ENCODE peak calls at places on chromosomes 3 and 15, in six cellular contexts. Y is GM12892, Q is HepG2, P is K562, F is GM12878, R is H1. D is an unnamed sample.

GRCh38 chr3:24145481-24145880 is 200.4 kb downstream of the NR1D2 start:
- DNase-seq in Y (no peak), Q (no peak), P (no peak), F (no peak), R (no peak), D (no peak)

GRCh38 chr3:57059416-57059815 is 1.0 kb upstream of the SPATA12 start:
- DNase-seq in Y (no peak), Q (no peak), P (peak; percentile 17), F (no peak), R (no peak), D (no peak)

GRCh38 chr3:65930650-65931049 is 108.1 kb downstream of the MAGI1 start:
- DNase-seq in Y (no peak), Q (no peak), P (no peak), F (no peak), R (no peak), D (no peak)

GRCh38 chr3:182389041-182389815 is 404.1 kb upstream of the ATP11B start:
- DNase-seq in Y (no peak), Q (no peak), P (no peak), F (no peak), R (no peak), D (no peak)

GRCh38 chr15:64930019-64930652 is 18.4 kb downstream of the ANKDD1A start:
- DNase-seq in Y (peak; percentile 63), Q (no peak), P (no peak), F (peak; percentile 65), R (peak; percentile 35), D (peak; percentile 53)

GRCh38 chr3:30646961-30647752 is 40.8 kb downstream of the TGFBR2 start:
- DNase-seq in Y (no peak), Q (no peak), P (no peak), F (no peak), R (no peak), D (no peak)

GRCh38 chr15:74438206-74438605 is 4.4 kb upstream of the SEMA7A start:
- DNase-seq in Y (no peak), Q (no peak), P (no peak), F (no peak), R (no peak), D (no peak)

GRCh38 chr15:86558678-86559077 is 479.0 kb downstream of the AGBL1 start:
- DNase-seq in Y (no peak), Q (no peak), P (no peak), F (no peak), R (no peak), D (no peak)

GRCh38 chr15:65841121-65841930 is 28.0 kb upstream of the RAB11A start:
- DNase-seq in Y (no peak), Q (no peak), P (no peak), F (no peak), R (no peak), D (no peak)

GRCh38 chr3:65436580-65436979 is 602.1 kb downstream of the MAGI1 start:
- DNase-seq in Y (no peak), Q (peak; percentile 5), P (no peak), F (no peak), R (no peak), D (no peak)

GRCh38 chr3:51379301-51379700 is 5.8 kb upstream of the MANF start:
- DNase-seq in Y (no peak), Q (no peak), P (no peak), F (no peak), R (no peak), D (no peak)

GRCh38 chr15:99999282-100000070 is 266.2 kb upstream of the LYSMD4 start:
- DNase-seq in Y (no peak), Q (no peak), P (no peak), F (no peak), R (no peak), D (no peak)

GRCh38 chr3:16807981-16808380 is 76.8 kb upstream of the PLCL2 start:
- DNase-seq in Y (no peak), Q (no peak), P (no peak), F (no peak), R (no peak), D (no peak)

GRCh38 chr3:24003466-24003865 is 58.4 kb downstream of the NR1D2 start:
- DNase-seq in Y (no peak), Q (no peak), P (no peak), F (no peak), R (no peak), D (no peak)

GRCh38 chr3:24495334-24495994 is 814 bp upstream of the THRB start:
- DNase-seq in Y (peak; percentile 9), Q (peak; percentile 56), P (peak; percentile 71), F (no peak), R (no peak), D (no peak)

GRCh38 chr3:26281284-26281977 is 341.1 kb upstream of the LRRC3B start:
- DNase-seq in Y (no peak), Q (no peak), P (no peak), F (no peak), R (no peak), D (no peak)

GRCh38 chr3:150602426-150603089 is 563 bp upstream of the SELENOT start:
- DNase-seq in Y (no peak), Q (no peak), P (no peak), F (no peak), R (no peak), D (no peak)

GRCh38 chr3:150603888-150604319 is 783 bp downstream of the SELENOT start:
- DNase-seq in Y (no peak), Q (peak; percentile 9), P (no peak), F (no peak), R (no peak), D (no peak)

GRCh38 chr3:150603090-150603887 is at the start of gene SELENOT:
- DNase-seq in Y (peak; percentile 62), Q (peak; percentile 92), P (peak; percentile 97), F (peak; percentile 94), R (peak; percentile 96), D (peak; percentile 60)

GRCh38 chr3:150597646-150598045 is 5.5 kb upstream of the SELENOT start:
- DNase-seq in Y (no peak), Q (no peak), P (no peak), F (no peak), R (no peak), D (no peak)

DNA sequence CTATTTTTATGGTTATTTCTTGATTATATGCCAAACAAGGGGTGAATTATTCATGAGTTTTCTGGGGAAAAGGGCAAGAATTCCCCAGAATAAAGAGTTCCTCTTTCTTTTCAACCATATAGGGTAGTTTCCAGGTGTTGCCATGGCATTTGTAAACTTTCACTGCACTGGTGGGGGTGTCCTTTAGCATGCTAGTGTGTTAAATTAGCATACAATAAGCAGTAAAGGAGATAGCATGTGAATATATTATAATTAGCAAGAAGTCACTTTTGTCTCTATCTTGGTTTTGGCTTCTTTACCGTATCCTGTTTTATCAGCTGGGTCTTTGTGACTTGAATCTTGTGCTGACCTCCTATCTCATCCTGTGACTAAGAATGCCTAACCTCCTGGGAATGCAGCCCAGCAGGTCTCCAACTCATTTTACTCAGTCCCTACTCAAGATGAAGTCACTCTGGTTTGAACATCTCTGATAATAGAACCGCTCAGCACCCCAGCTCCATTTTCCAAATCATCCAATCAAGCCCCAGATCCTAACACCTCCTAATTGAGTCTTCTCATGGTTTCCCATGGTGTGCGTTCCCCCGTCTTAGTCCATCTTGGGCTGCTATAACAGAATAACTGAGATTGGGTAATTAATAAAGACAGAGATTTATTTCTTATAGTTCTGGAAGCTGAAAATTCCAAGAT is 3.4 kb upstream of the SELENOT start:
- DNase-seq in Y (no peak), Q (no peak), P (no peak), F (no peak), R (no peak), D (no peak)
- TF ChIP-seq TAF1 in Y (no peak), Q (no peak), P (peak; percentile 14), F (no peak), R (peak; percentile 63), D (no peak)

GRCh38 chr15:28943611-28944230 is 57.9 kb downstream of the APBA2 start:
- DNase-seq in Y (no peak), Q (no peak), P (no peak), F (no peak), R (no peak), D (no peak)

GRCh38 chr15:28944286-28944685 is 58.5 kb downstream of the APBA2 start:
- DNase-seq in Y (no peak), Q (no peak), P (no peak), F (no peak), R (no peak), D (no peak)

GRCh38 chr15:28942046-28942445 is 56.3 kb downstream of the APBA2 start:
- DNase-seq in Y (no peak), Q (no peak), P (no peak), F (no peak), R (no peak), D (no peak)

GRCh38 chr15:28942521-28943035 is 56.8 kb downstream of the APBA2 start:
- DNase-seq in Y (no peak), Q (no peak), P (no peak), F (no peak), R (no peak), D (no peak)

GRCh38 chr15:28943146-28943545 is 57.4 kb downstream of the APBA2 start:
- DNase-seq in Y (no peak), Q (no peak), P (no peak), F (no peak), R (no peak), D (no peak)
- TF ChIP-seq POLR2A in Y (no peak), Q (no peak), P (no peak), F (no peak), R (no peak), D (no peak)

GRCh38 chr3:48215466-48215865 is 7.8 kb upstream of the CAMP start:
- DNase-seq in Y (no peak), Q (no peak), P (no peak), F (no peak), R (no peak), D (no peak)
- TF ChIP-seq TAF1 in Y (no peak), Q (no peak), P (no peak), F (no peak), R (no peak), D (no peak)

DNA sequence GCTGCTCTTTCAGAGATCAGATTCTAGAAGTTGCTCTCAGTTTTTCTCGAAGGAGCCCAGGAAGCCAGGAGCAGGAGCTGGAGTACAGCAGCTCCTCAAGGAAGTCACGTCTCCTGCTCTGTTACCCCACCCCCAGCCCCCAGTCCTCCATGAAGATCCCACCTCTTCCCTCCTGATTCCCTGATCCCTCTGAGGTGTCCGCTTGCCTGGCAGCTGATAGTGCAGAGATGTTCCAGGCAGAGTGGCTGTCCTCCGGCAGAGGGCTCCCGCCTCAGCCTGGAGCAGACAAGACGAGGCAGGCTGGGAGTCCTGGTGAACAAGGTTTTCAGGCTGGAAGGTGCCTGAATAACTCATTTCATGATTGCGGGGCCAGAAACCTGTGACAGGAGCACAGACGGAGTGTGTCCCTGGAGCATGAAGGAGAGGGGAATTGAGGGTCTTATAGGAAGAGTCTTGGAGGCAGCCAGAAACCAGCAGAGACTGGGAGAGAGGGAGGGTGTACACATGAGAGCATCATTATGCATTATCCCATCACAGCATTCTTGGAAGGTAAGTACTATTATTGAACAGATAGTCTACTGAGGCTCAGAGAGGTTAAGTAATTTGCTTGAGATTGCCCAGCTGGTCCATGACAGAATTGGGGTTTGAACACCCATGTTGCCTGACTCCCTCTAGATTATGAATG is 1.2 kb downstream of the HRH1 start:
- DNase-seq in Y (no peak), Q (peak; percentile 24), P (peak; percentile 31), F (no peak), R (peak; percentile 76), D (no peak)
- TF ChIP-seq POLR2A in Y (no peak), Q (no peak), P (no peak), F (no peak), R (no peak), D (no peak)

D was measured in GM12891.